ENCODE peak calls at places on chromosome 1, in nine cellular contexts. S is midbrain; F is GM06990; A is AG10803; H is NCI-H748 treated with DMSO at 0.1 percent for 48 hours; N is GM23248; L is activated naive CD4-positive, alpha-beta T cell treated with anti-CD3 and anti-CD28 coated beads, Interleukin-2, amount 50 U/mL, for 16 hours; C is pancreas; Y is mucosa of gallbladder. P is an unnamed sample.
A peak's percentile ranks its signal among the peaks of the same experiment; 100 is the strongest.

GRCh38 chr1:243256590-243256989 is 749 bp downstream of the SDCCAG8 start:
- DNase-seq in S (no peak), F (no peak), Y (no peak), H (no peak), N (peak; percentile 16), L (no peak), C (no peak), A (no peak), P (no peak)

GRCh38 chr1:20366076-20366765 is 75.5 kb downstream of the VWA5B1 start:
- DNase-seq in L (no peak), A (no peak), N (peak; percentile 50), F (no peak), Y (no peak), H (no peak), S (no peak), C (no peak), P (no peak)

GRCh38 chr1:33260435-33260980 is 4.2 kb downstream of the ZNF362 start:
- DNase-seq in L (no peak), A (no peak), Y (no peak), C (no peak), S (no peak), H (no peak), N (no peak), F (no peak), P (no peak)

GRCh38 chr1:67749844-67750689 is 65.1 kb downstream of the GADD45A start:
- DNase-seq in Y (peak; percentile 44), N (peak; percentile 91), C (no peak), F (no peak), L (no peak), H (no peak), S (no peak), A (peak; percentile 91), P (peak; percentile 92)

GRCh38 chr1:92219028-92219427 is 1.3 kb downstream of the C1orf146 start:
- DNase-seq in H (no peak), S (no peak), Y (no peak), F (no peak), L (no peak), C (no peak), A (no peak), N (no peak), P (peak; percentile 28)

GRCh38 chr1:194833111-194833510 is 1646.7 kb upstream of the B3GALT2 start:
- DNase-seq in Y (no peak), N (no peak), L (no peak), F (no peak), C (no peak), S (no peak), A (no peak), H (no peak), P (no peak)

GRCh38 chr1:56898005-56898373 is 43.4 kb downstream of the C8A start:
- DNase-seq in L (no peak), N (no peak), C (no peak), Y (no peak), F (no peak), S (no peak), H (no peak), A (no peak), P (no peak)

GRCh38 chr1:26833432-26834405 is 7.2 kb downstream of the ZDHHC18 start:
- DNase-seq in S (no peak), N (no peak), C (no peak), H (no peak), L (peak; percentile 78), F (peak; percentile 81), Y (peak; percentile 44), A (no peak), P (no peak)

GRCh38 chr1:15288173-15288926 is 41.3 kb downstream of the FHAD1 start:
- DNase-seq in Y (no peak), A (peak; percentile 12), H (no peak), F (no peak), N (no peak), S (no peak), C (no peak), L (no peak), P (no peak)

GRCh38 chr1:53255031-53255430 is 16.7 kb upstream of the MAGOH start:
- DNase-seq in L (no peak), S (no peak), F (no peak), N (peak; percentile 29), A (no peak), Y (no peak), C (no peak), H (no peak), P (no peak)

GRCh38 chr1:118119111-118119510 is 65.9 kb downstream of the SPAG17 start:
- DNase-seq in C (no peak), N (no peak), Y (no peak), H (no peak), F (no peak), L (no peak), A (no peak), S (no peak), P (no peak)

GRCh38 chr1:115300087-115300856 is 37.8 kb downstream of the NGF start:
- DNase-seq in F (no peak), N (peak; percentile 71), C (no peak), A (peak; percentile 53), Y (no peak), L (no peak), S (no peak), H (no peak), P (peak; percentile 96)

GRCh38 chr1:224533517-224533916 is 82.6 kb upstream of the CNIH3 start:
- DNase-seq in C (no peak), Y (no peak), L (no peak), N (no peak), F (no peak), A (no peak), H (no peak), S (no peak), P (no peak)

GRCh38 chr1:179293340-179294327 is at the start of gene SOAT1:
- DNase-seq in N (peak; percentile 92), Y (peak; percentile 96), L (peak; percentile 92), S (peak; percentile 92), A (peak; percentile 84), F (peak; percentile 95), H (peak; percentile 75), C (peak; percentile 95), P (peak; percentile 79)

GRCh38 chr1:39538531-39539251 is 37.9 kb downstream of the PABPC4 start:
- DNase-seq in S (no peak), H (no peak), C (no peak), A (no peak), Y (no peak), F (no peak), N (no peak), L (no peak), P (no peak)